ENCODE peak calls at places on chromosomes 7 and 10, in eight cellular contexts. B is NCI-H1092 treated with DMSO at 0.1 percent for 48 hours; N is RPMI7951; H is CD8-positive, alpha-beta memory T cell; G is kidney epithelial cell; M is NCI-H774; K is anterior cingulate cortex; W is NCI-H2029 treated with DMSO at 0.1 percent for 48 hours. V is an unnamed sample.

GRCh38 chr10:34743804-34744203 is 71.3 kb downstream of the PARD3 start:
- DNase-seq in B (peak), N (no peak), K (no peak), H (no peak), G (no peak), W (no peak), M (no peak), V (no peak)

GRCh38 chr7:99618726-99619125 is 2.0 kb downstream of the ZSCAN25 start:
- DNase-seq in K (no peak), M (no peak), W (no peak), H (no peak), B (no peak), G (no peak), N (peak), V (no peak)

GRCh38 chr10:95716866-95717265 is 23.1 kb upstream of the TCTN3 start:
- DNase-seq in G (no peak), W (no peak), K (no peak), H (no peak), M (no peak), N (no peak), B (no peak), V (no peak)

GRCh38 chr7:6489612-6490011 is 41.9 kb upstream of the DAGLB start:
- DNase-seq in H (no peak), M (no peak), B (no peak), K (no peak), N (peak), G (no peak), W (no peak), V (no peak)

GRCh38 chr7:80218723-80219122 is 84.1 kb downstream of the GNAI1 start:
- DNase-seq in B (no peak), K (no peak), N (peak), W (no peak), H (no peak), M (no peak), G (peak), V (no peak)

GRCh38 chr7:112272921-112273561 is 66.5 kb downstream of the ZNF277 start:
- DNase-seq in W (peak), K (no peak), B (peak), G (no peak), N (peak), M (no peak), H (no peak), V (no peak)

GRCh38 chr10:84499846-84500245 is 171.5 kb downstream of the CCSER2 start:
- DNase-seq in H (no peak), G (no peak), M (no peak), B (no peak), K (no peak), W (no peak), N (no peak), V (no peak)

GRCh38 chr7:2710901-2711551 is 23.0 kb downstream of the AMZ1 start:
- DNase-seq in B (no peak), N (peak), K (no peak), W (no peak), G (no peak), M (no peak), H (no peak), V (no peak)

GRCh38 chr10:76558586-76558985 is 1079.0 kb downstream of the KCNMA1 start:
- DNase-seq in N (peak), B (peak), G (peak), M (peak), W (no peak), K (no peak), H (no peak), V (no peak)

GRCh38 chr7:157502701-157503111 is 165.9 kb downstream of the DNAJB6 start:
- DNase-seq in B (no peak), W (no peak), H (peak), M (no peak), G (no peak), N (peak), K (no peak), V (no peak)

GRCh38 chr10:124949543-124949942 is 7.6 kb downstream of the ZRANB1 start:
- DNase-seq in B (no peak), G (no peak), N (no peak), H (no peak), W (no peak), M (no peak), K (no peak), V (no peak)

GRCh38 chr7:29684787-29685650 is 121.3 kb upstream of the WIPF3 start:
- DNase-seq in K (peak), H (no peak), M (peak), G (peak), B (peak), N (peak), W (no peak), V (peak)

GRCh38 chr7:27199820-27200760 is at the start of gene HOXA13:
- DNase-seq in K (no peak), B (no peak), H (no peak), G (no peak), W (no peak), M (peak), N (peak), V (no peak)

GRCh38 chr10:71447676-71448075 is 51.0 kb downstream of the CDH23 start:
- DNase-seq in K (no peak), N (no peak), H (no peak), W (no peak), M (no peak), G (no peak), B (no peak), V (no peak)

GRCh38 chr10:82552273-82552672 is 677.3 kb downstream of the NRG3 start:
- DNase-seq in G (no peak), K (no peak), W (no peak), N (no peak), B (no peak), M (no peak), H (no peak), V (no peak)

GRCh38 chr7:50153141-50153540 is 60.1 kb upstream of the ZPBP start:
- DNase-seq in W (no peak), G (no peak), M (no peak), B (no peak), N (no peak), K (no peak), H (no peak), V (no peak)

V was measured in dorsolateral prefrontal cortex.